ENCODE peak calls at places on chromosomes 4 and X, in four cellular contexts. Z is K562, O is SK-N-SH, S is H1. N is an unnamed sample.
A peak's percentile ranks its signal among the peaks of the same experiment; 100 is the strongest.

GRCh38 chr4:119692001-119692400 is 63.4 kb upstream of the PDE5A start:
- DNase-seq in Z (no peak), O (no peak), S (no peak), N (no peak)

GRCh38 chrX:81377329-81377728 is 175.4 kb downstream of the SH3BGRL start:
- DNase-seq in Z (no peak), O (peak; percentile 1), S (no peak), N (no peak)

GRCh38 chr4:184993243-184993642 is 25.0 kb upstream of the HELT start:
- DNase-seq in Z (no peak), O (no peak), S (no peak), N (no peak)

GRCh38 chr4:875818-876423 is 50.0 kb upstream of the CPLX1 start:
- DNase-seq in Z (no peak), O (no peak), S (no peak), N (no peak)

GRCh38 chr4:107837298-107837697 is 12.6 kb downstream of the SGMS2 start:
- DNase-seq in Z (no peak), O (no peak), S (no peak), N (no peak)

GRCh38 chr4:137376312-137376711 is 156.0 kb downstream of the PCDH18 start:
- DNase-seq in Z (no peak), O (no peak), S (no peak), N (no peak)

GRCh38 chrX:7925867-7926472 is 1.2 kb downstream of the PNPLA4 start:
- DNase-seq in Z (peak; percentile 38), O (peak; percentile 49), S (peak; percentile 46), N (peak; percentile 51)

GRCh38 chr4:185811509-185812364 is at the start of gene SORBS2:
- DNase-seq in Z (no peak), O (peak; percentile 78), S (no peak), N (peak; percentile 56)

GRCh38 chr4:121950680-121951569 is 935 bp downstream of the TRPC3 start:
- DNase-seq in Z (peak; percentile 18), O (peak; percentile 44), S (peak; percentile 76), N (no peak)

GRCh38 chr4:128728190-128728589 is 81.3 kb upstream of the JADE1 start:
- DNase-seq in Z (no peak), O (no peak), S (no peak), N (no peak)
- TF ChIP-seq NRF1 in Z (no peak), O (no peak), S (no peak), N (no peak)

GRCh38 chr4:113899260-113900177 is 79.9 kb downstream of the ARSJ start:
- DNase-seq in Z (no peak), O (no peak), S (no peak), N (peak; percentile 45)
- TF ChIP-seq NRF1 in Z (no peak), O (no peak), S (no peak), N (no peak)

GRCh38 chr4:106266201-106266600 is 49.8 kb downstream of the TBCK start:
- DNase-seq in Z (peak; percentile 26), O (peak; percentile 13), S (no peak), N (peak; percentile 7)

GRCh38 chr4:106268731-106269272 is 47.2 kb downstream of the TBCK start:
- DNase-seq in Z (no peak), O (no peak), S (no peak), N (no peak)

GRCh38 chr4:106261980-106262379 is 54.0 kb downstream of the TBCK start:
- DNase-seq in Z (no peak), O (no peak), S (no peak), N (no peak)

GRCh38 chr4:106263594-106264330 is 52.2 kb downstream of the TBCK start:
- DNase-seq in Z (no peak), O (no peak), S (no peak), N (no peak)

DNA sequence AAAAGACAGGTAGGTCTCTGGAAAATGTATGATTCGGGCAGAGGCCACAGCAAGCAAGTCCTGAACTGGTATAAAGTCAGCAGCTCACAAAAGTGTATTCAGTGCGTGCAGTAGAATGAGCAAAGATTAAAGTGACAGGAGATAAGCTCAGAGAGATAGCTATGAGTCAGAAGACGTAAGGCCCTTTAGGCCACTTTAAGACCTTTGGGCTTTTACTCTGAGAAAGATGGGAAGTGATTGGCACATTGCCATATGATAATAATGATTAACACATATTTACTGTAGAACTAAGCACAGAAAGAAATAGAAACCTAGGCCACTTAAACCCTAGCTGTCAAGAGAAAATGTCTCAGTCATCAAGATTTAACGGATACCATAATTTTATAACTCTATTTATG is 51.7 kb downstream of the TBCK start:
- DNase-seq in Z (peak; percentile 11), O (no peak), S (no peak), N (no peak)
- TF ChIP-seq NRF1 in Z (no peak), O (no peak), S (no peak), N (no peak)

GRCh38 chrX:104618106-104618895 is 52.3 kb downstream of the IL1RAPL2 start:
- DNase-seq in Z (no peak), O (no peak), S (no peak), N (no peak)

DNA sequence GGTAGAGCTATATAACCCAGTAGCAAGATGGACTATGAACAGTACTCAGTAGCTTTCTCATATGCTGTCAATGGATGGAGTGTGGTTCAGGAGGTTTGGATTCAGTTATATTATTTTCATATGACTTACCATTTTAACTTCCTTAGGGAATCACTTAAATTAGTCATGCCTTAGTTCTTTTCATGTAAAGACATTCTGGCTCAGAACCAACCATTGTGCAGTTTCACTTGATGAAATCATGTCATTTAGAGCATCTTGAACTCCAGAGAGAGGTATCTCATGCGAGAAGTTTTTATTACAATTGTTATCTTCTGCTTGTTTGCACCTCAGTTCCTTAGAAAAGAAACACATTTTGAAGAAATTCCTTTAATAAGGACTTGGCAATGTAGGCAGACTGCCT is 55.8 kb downstream of the IL1RAPL2 start:
- DNase-seq in Z (no peak), O (no peak), S (no peak), N (no peak)
- TF ChIP-seq NRF1 in Z (no peak), O (no peak), S (no peak), N (no peak)

GRCh38 chr4:4327652-4328121 is 37.6 kb downstream of the ZBTB49 start:
- DNase-seq in Z (peak; percentile 82), O (peak; percentile 78), S (peak; percentile 86), N (no peak)

GRCh38 chr4:4328206-4328605 is 38.2 kb downstream of the ZBTB49 start:
- DNase-seq in Z (no peak), O (no peak), S (no peak), N (no peak)

GRCh38 chr4:4328840-4329239 is 38.8 kb downstream of the ZBTB49 start:
- DNase-seq in Z (no peak), O (no peak), S (no peak), N (no peak)

GRCh38 chr4:4330794-4331193 is 40.7 kb downstream of the ZBTB49 start:
- DNase-seq in Z (no peak), O (no peak), S (no peak), N (no peak)

GRCh38 chr4:4329496-4329895 is 39.4 kb downstream of the ZBTB49 start:
- DNase-seq in Z (no peak), O (no peak), S (no peak), N (no peak)
- TF ChIP-seq NRF1 in Z (no peak), O (no peak), S (no peak), N (no peak)